ENCODE peak calls at places on chromosomes 5 and 9, in eight cellular contexts. One of them, this sample, is unnamed.

GRCh38 chr5:143349127-143349526 is 54.4 kb downstream of the NR3C1 start:
- DNase-seq in stimulated activated CD8-positive, alpha-beta memory T cell treated with anti-CD3 and anti-CD28 coated beads, Interleukin-4, amount 100 ng/mL, for 4 hours: no peak
- DNase-seq in lung microvascular endothelial cell: no peak
- DNase-seq in T-helper 9 cell: no peak
- DNase-seq in heart right ventricle: no peak
- DNase-seq in cardiac muscle cell: no peak
- DNase-seq in AG09309: no peak
- DNase-seq in GM12865: no peak
- DNase-seq in this sample: no peak

GRCh38 chr9:99126312-99126711 is 21.4 kb downstream of the TGFBR1 start:
- DNase-seq in T-helper 9 cell: no peak
- DNase-seq in AG09309: no peak
- DNase-seq in stimulated activated CD8-positive, alpha-beta memory T cell treated with anti-CD3 and anti-CD28 coated beads, Interleukin-4, amount 100 ng/mL, for 4 hours: no peak
- DNase-seq in heart right ventricle: no peak
- DNase-seq in lung microvascular endothelial cell: no peak
- DNase-seq in cardiac muscle cell: no peak
- DNase-seq in GM12865: no peak
- DNase-seq in this sample: no peak

GRCh38 chr9:627571-627970 is 213.9 kb upstream of the DMRT1 start:
- DNase-seq in AG09309: no peak
- DNase-seq in cardiac muscle cell: no peak
- DNase-seq in heart right ventricle: no peak
- DNase-seq in lung microvascular endothelial cell: no peak
- DNase-seq in T-helper 9 cell: no peak
- DNase-seq in stimulated activated CD8-positive, alpha-beta memory T cell treated with anti-CD3 and anti-CD28 coated beads, Interleukin-4, amount 100 ng/mL, for 4 hours: no peak
- DNase-seq in GM12865: no peak
- DNase-seq in this sample: no peak

GRCh38 chr9:133421615-133422542 is at the start of gene ADAMTS13:
- DNase-seq in lung microvascular endothelial cell: no peak
- DNase-seq in heart right ventricle: no peak
- DNase-seq in stimulated activated CD8-positive, alpha-beta memory T cell treated with anti-CD3 and anti-CD28 coated beads, Interleukin-4, amount 100 ng/mL, for 4 hours: no peak
- DNase-seq in cardiac muscle cell: no peak
- DNase-seq in T-helper 9 cell: no peak
- DNase-seq in GM12865: peak; percentile 86
- DNase-seq in AG09309: no peak
- DNase-seq in this sample: no peak

GRCh38 chr5:140298183-140298601 is 4.7 kb downstream of the PFDN1 start:
- DNase-seq in cardiac muscle cell: peak; percentile 21
- DNase-seq in T-helper 9 cell: no peak
- DNase-seq in heart right ventricle: no peak
- DNase-seq in lung microvascular endothelial cell: peak; percentile 68
- DNase-seq in GM12865: no peak
- DNase-seq in stimulated activated CD8-positive, alpha-beta memory T cell treated with anti-CD3 and anti-CD28 coated beads, Interleukin-4, amount 100 ng/mL, for 4 hours: no peak
- DNase-seq in AG09309: no peak
- DNase-seq in this sample: no peak

GRCh38 chr5:147046226-147046625 is 167.7 kb upstream of the PPP2R2B start:
- DNase-seq in cardiac muscle cell: no peak
- DNase-seq in AG09309: no peak
- DNase-seq in T-helper 9 cell: no peak
- DNase-seq in GM12865: no peak
- DNase-seq in lung microvascular endothelial cell: no peak
- DNase-seq in heart right ventricle: no peak
- DNase-seq in stimulated activated CD8-positive, alpha-beta memory T cell treated with anti-CD3 and anti-CD28 coated beads, Interleukin-4, amount 100 ng/mL, for 4 hours: no peak
- DNase-seq in this sample: no peak

GRCh38 chr5:64637837-64638443 is 52.4 kb upstream of the SHISAL2B start:
- DNase-seq in lung microvascular endothelial cell: no peak
- DNase-seq in cardiac muscle cell: no peak
- DNase-seq in GM12865: peak; percentile 29
- DNase-seq in AG09309: no peak
- DNase-seq in T-helper 9 cell: no peak
- DNase-seq in heart right ventricle: no peak
- DNase-seq in stimulated activated CD8-positive, alpha-beta memory T cell treated with anti-CD3 and anti-CD28 coated beads, Interleukin-4, amount 100 ng/mL, for 4 hours: no peak
- DNase-seq in this sample: no peak

GRCh38 chr9:68500457-68501158 is 40.1 kb downstream of the TMEM252 start:
- DNase-seq in lung microvascular endothelial cell: peak; percentile 7
- DNase-seq in T-helper 9 cell: no peak
- DNase-seq in GM12865: no peak
- DNase-seq in stimulated activated CD8-positive, alpha-beta memory T cell treated with anti-CD3 and anti-CD28 coated beads, Interleukin-4, amount 100 ng/mL, for 4 hours: no peak
- DNase-seq in heart right ventricle: no peak
- DNase-seq in cardiac muscle cell: no peak
- DNase-seq in AG09309: no peak
- DNase-seq in this sample: no peak